ENCODE peak calls at places on chromosomes 13 and 19, in five cellular contexts. A, H, F, B and R are unnamed samples.

GRCh38 chr13:28463481-28463880 is 31.4 kb downstream of the FLT1 start:
- DNase-seq in A (no peak), H (no peak), F (no peak), B (no peak), R (no peak)

GRCh38 chr19:16825312-16826168 is 3.7 kb upstream of the SIN3B start:
- DNase-seq in A (no peak), H (no peak), F (no peak), B (peak), R (no peak)

GRCh38 chr13:27928353-27928804 is 8.6 kb downstream of the PDX1 start:
- DNase-seq in A (no peak), H (no peak), F (no peak), B (no peak), R (no peak)

GRCh38 chr13:27334774-27335490 is 64.3 kb downstream of the RASL11A start:
- DNase-seq in A (no peak), H (no peak), F (no peak), B (no peak), R (no peak)

GRCh38 chr13:106522112-106522511 is 13.3 kb downstream of the EFNB2 start:
- DNase-seq in A (no peak), H (no peak), F (no peak), B (no peak), R (no peak)

GRCh38 chr19:29697523-29698261 is 17.4 kb downstream of the C19orf12 start:
- DNase-seq in A (no peak), H (no peak), F (no peak), B (no peak), R (no peak)

GRCh38 chr19:48859711-48860572 is 8.5 kb downstream of the PLEKHA4 start:
- DNase-seq in A (no peak), H (no peak), F (no peak), B (no peak), R (no peak)

GRCh38 chr13:31207630-31208549 is 8.1 kb downstream of the B3GLCT start:
- DNase-seq in A (no peak), H (no peak), F (no peak), B (peak), R (no peak)

GRCh38 chr13:85828094-85828684 is 29.0 kb upstream of the SLITRK6 start:
- DNase-seq in A (peak), H (no peak), F (no peak), B (no peak), R (no peak)

GRCh38 chr19:29871143-29871542 is 59.4 kb downstream of the CCNE1 start:
- DNase-seq in A (no peak), H (no peak), F (no peak), B (no peak), R (no peak)

GRCh38 chr19:5292453-5292842 is 48.2 kb downstream of the PTPRS start:
- DNase-seq in A (no peak), H (no peak), F (peak), B (peak), R (no peak)

GRCh38 chr19:20999731-21000352 is 20.6 kb upstream of the ZNF430 start:
- DNase-seq in A (peak), H (peak), F (peak), B (peak), R (peak)

GRCh38 chr19:50000038-50000890 is 24.9 kb downstream of the VRK3 start:
- DNase-seq in A (no peak), H (no peak), F (no peak), B (no peak), R (no peak)

GRCh38 chr13:97272526-97272925 is 50.4 kb downstream of the MBNL2 start:
- DNase-seq in A (no peak), H (no peak), F (no peak), B (no peak), R (no peak)

GRCh38 chr13:104143760-104144406 is 1077.7 kb upstream of the SLC10A2 start:
- DNase-seq in A (peak), H (no peak), F (no peak), B (no peak), R (no peak)

GRCh38 chr13:33242984-33243617 is 42.5 kb downstream of the STARD13 start:
- DNase-seq in A (no peak), H (no peak), F (no peak), B (no peak), R (no peak)

GRCh38 chr13:52067237-52067636 is 42.7 kb downstream of the UTP14C start:
- DNase-seq in A (peak), H (no peak), F (no peak), B (no peak), R (no peak)

GRCh38 chr13:31172001-31172400 is 10.3 kb upstream of the HSPH1 start:
- DNase-seq in A (no peak), H (no peak), F (no peak), B (no peak), R (no peak)

GRCh38 chr19:4987286-4987685 is 18.4 kb downstream of the KDM4B start:
- DNase-seq in A (peak), H (no peak), F (no peak), B (no peak), R (no peak)

DNA sequence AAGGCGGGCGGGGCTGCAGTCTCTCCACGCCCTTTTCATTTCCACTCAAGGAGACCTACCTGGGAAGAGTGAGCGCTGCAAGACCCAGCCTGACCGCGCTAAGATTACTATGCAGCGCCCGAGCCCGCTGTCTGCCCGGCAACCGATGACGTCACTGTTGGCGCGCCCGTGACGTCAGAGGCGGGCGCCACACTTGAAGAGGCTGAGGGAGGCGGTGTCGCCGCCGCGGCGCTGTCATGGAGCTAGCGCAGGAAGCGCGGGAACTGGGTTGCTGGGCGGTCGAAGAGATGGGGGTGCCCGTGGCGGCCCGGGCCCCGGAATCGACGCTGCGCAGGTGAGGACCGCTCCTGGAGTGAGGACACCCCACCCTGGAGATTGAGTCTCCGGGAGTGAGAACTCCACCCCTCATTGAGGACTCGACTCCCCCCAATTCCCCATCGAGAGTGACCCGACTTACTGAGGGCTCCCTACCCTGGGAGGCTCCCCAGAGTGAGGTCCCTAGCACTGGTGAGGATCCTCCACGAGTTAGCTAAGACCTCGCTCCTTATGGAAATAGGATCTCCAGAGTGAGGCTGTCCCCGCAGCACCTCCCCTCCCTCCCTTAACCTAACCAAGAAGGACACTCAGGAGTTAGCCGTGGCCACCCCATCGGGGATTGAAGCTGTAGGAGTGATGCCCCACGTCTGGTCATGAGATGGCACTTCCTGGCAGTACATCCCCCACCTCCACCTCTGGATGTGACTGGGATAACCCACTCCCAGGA is at the start of gene HAUS5:
- DNase-seq in A (peak), H (peak), F (peak), B (peak), R (peak)
- TF ChIP-seq CTCF in A (no peak), H (peak), F (no peak), B (no peak), R (no peak)

DNA sequence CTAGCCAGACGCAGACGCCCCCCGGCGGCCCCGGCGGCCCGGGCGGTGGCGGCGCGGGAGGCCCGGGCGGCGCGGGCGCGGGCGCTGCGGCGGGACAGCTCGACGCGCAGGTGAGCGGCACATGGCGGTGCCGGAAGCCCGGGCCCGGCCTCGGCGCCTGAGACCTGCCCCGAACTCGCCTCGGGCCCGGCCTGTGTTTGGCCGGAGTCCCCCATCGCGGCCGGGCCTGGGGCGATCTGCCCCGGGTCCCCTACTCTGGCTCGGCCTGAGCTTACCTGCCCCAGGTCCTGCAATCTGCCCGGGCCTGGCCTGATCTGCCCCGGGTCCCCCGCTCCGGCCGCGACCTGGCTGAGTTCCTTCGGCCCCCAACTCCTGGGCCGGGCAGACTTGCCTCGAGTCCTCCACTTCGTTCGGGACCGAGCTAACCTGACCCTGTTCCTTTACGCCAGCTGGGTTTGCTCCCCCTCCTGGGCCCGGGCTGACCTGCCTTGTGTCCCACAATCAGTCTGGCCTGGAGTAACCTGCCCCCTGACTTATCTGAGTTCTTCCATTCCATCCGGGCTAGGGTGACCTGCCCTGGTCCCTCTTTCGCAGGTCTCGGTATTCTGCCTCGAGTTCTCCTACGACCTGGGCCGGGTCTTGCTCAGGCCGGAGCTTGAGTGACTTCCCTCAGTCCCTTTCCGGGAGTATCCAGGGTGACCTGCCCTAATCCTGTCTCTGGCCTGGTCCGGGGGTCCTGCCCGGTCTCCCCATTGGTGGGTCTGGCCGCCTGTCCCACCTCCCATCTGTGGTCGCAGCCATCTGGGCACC is 777 bp downstream of the UPF1 start:
- DNase-seq in A (peak), H (no peak), F (no peak), B (no peak), R (no peak)
- TF ChIP-seq CTCF in A (peak), H (no peak), F (no peak), B (peak), R (peak)

GRCh38 chr13:46523972-46524737 is 28.8 kb upstream of the LRCH1 start:
- DNase-seq in A (no peak), H (no peak), F (no peak), B (no peak), R (no peak)

GRCh38 chr13:46522692-46523040 is 30.3 kb upstream of the LRCH1 start:
- DNase-seq in A (peak), H (no peak), F (no peak), B (no peak), R (no peak)

GRCh38 chr13:46521486-46521885 is 31.5 kb upstream of the LRCH1 start:
- DNase-seq in A (no peak), H (no peak), F (no peak), B (no peak), R (no peak)

GRCh38 chr13:46520188-46520587 is 32.8 kb upstream of the LRCH1 start:
- DNase-seq in A (no peak), H (no peak), F (no peak), B (no peak), R (no peak)

GRCh38 chr13:46521921-46522691 is 30.9 kb upstream of the LRCH1 start:
- DNase-seq in A (no peak), H (no peak), F (no peak), B (no peak), R (no peak)
- TF ChIP-seq CTCF in A (no peak), H (no peak), F (no peak), B (no peak), R (no peak)

GRCh38 chr19:40217027-40217810 is 965 bp downstream of the TTC9B start:
- DNase-seq in A (peak), H (no peak), F (no peak), B (no peak), R (peak)
- TF ChIP-seq CTCF in A (peak), H (peak), F (no peak), B (peak), R (peak)

DNA sequence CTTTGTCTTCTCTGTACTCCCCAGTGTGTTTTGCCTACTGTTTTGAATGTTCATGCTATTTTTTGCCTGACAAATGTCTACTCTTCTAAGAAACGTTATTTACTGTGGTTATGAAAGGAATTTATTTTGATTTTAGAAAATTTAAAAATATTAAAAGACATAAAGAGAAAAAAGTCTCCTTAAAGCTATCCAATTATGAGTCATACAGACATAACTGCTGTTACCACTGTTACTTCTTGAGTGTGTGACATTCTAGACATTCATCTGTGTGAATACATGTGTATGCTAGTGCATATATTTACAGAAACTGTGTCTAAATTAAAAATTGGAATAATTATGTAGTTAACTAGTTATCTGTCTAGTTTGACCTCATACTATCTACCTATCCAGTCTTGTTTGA is 187.6 kb upstream of the SGCG start:
- DNase-seq in A (no peak), H (no peak), F (no peak), B (no peak), R (no peak)
- TF ChIP-seq CTCF in A (no peak), H (no peak), F (no peak), B (no peak), R (no peak)

DNA sequence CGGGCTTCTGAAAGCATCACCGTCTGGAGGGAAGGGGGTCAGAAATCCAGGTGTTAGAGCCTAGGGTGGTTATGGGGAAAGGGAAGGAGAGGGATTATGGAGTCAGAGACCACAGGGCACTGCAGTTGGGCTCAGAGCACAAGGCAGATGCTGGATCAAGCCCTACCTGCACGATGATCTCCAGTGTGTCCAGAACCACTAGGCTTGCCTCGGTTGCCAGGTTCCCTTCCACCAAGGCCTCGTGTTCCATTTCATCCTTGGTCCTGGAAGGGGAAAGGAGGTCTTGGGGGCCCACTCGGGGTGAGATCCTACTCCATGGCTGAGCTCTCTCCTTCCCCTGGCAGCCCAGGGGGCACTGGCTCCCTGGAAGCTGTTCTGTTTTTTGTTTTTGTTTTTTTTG is 17.0 kb upstream of the KANK2 start:
- DNase-seq in A (no peak), H (no peak), F (no peak), B (no peak), R (no peak)
- TF ChIP-seq CTCF in A (no peak), H (no peak), F (no peak), B (no peak), R (no peak)

GRCh38 chr19:3234800-3235199 is 10.3 kb downstream of the CELF5 start:
- DNase-seq in A (no peak), H (no peak), F (no peak), B (no peak), R (no peak)
- TF ChIP-seq CTCF in A (peak), H (no peak), F (no peak), B (no peak), R (peak)

DNA sequence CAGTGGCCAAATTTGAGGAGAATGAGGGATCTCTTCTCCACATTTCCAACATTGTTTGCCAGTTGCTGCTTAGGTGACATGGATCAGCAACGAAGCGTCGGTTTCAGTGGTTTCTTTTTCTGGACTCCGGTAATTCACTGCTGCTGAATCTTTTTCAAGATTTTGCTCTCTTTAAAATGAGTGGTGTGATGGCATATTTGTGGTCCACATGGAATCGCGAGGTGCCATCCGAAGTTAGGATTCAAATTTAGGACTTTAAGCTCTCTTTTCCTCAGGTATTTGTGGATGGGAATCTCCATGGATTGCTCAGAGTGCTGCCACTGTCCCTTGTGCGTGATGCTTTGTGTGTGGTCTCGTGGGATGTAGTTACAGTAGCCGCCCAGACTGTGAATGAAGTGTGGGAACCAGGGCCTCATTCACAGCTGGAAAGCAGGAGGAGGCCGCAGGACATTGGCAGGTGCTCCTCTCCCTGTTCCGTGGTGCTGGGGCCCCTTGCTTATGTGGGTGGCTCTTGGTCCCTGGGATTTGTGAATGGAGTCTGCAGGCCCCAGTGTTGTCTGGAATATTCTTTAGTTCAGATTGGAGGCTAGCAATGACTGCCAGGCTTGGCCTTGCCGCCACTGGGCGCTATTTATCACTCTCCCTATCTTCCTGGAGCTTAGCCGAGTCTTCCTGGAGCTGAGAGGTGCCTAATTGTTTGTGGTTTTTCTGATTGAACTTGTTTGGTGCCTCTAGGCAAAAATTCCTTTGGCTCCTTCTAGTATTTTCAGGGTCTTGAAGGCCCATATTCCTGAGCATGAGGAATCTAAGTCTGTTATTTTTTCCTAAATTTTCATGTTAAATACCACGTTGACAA is 1.5 kb downstream of the ILF3 start:
- DNase-seq in A (peak), H (no peak), F (no peak), B (no peak), R (no peak)
- TF ChIP-seq CTCF in A (no peak), H (no peak), F (no peak), B (no peak), R (no peak)

GRCh38 chr19:55777528-55777927 is 8.6 kb downstream of the RFPL4AL1 start:
- DNase-seq in A (no peak), H (no peak), F (no peak), B (no peak), R (no peak)
- TF ChIP-seq CTCF in A (no peak), H (no peak), F (no peak), B (no peak), R (no peak)